ENCODE peak calls at places on chromosomes 4 and X, in five cellular contexts. One of them, this sample, is unnamed.

GRCh38 chr4:2982012-2982411 is 18.6 kb downstream of the GRK4 start:
- DNase-seq in A549: no peak
- DNase-seq in ovary: no peak
- DNase-seq in K562: no peak
- DNase-seq in GM12878: no peak
- DNase-seq in this sample: no peak

GRCh38 chr4:2939383-2940243 is 23.6 kb downstream of the NOP14 start:
- DNase-seq in A549: no peak
- DNase-seq in ovary: peak; percentile 19
- DNase-seq in K562: no peak
- DNase-seq in GM12878: no peak
- DNase-seq in this sample: peak; percentile 19

GRCh38 chr4:116489739-116490138 is 595.6 kb downstream of the TRAM1L1 start:
- DNase-seq in A549: no peak
- DNase-seq in ovary: no peak
- DNase-seq in K562: no peak
- DNase-seq in GM12878: no peak
- DNase-seq in this sample: no peak

GRCh38 chr4:185040523-185040922 is 22.2 kb downstream of the HELT start:
- DNase-seq in A549: no peak
- DNase-seq in ovary: no peak
- DNase-seq in K562: no peak
- DNase-seq in GM12878: no peak
- DNase-seq in this sample: no peak

GRCh38 chr4:8195841-8196460 is 3.1 kb upstream of the SH3TC1 start:
- DNase-seq in A549: no peak
- DNase-seq in ovary: no peak
- DNase-seq in K562: no peak
- DNase-seq in GM12878: no peak
- DNase-seq in this sample: peak; percentile 60

GRCh38 chr4:55791666-55792065 is 27.9 kb upstream of the EXOC1L start:
- DNase-seq in A549: no peak
- DNase-seq in ovary: no peak
- DNase-seq in K562: no peak
- DNase-seq in GM12878: no peak
- DNase-seq in this sample: no peak

GRCh38 chr4:83771113-83771705 is 235.3 kb downstream of the GPAT3 start:
- DNase-seq in A549: peak; percentile 53
- DNase-seq in ovary: no peak
- DNase-seq in K562: peak; percentile 28
- DNase-seq in GM12878: no peak
- DNase-seq in this sample: peak; percentile 45

GRCh38 chr4:181479145-181479544 is 764.1 kb upstream of the TENM3 start:
- DNase-seq in A549: no peak
- DNase-seq in ovary: no peak
- DNase-seq in K562: no peak
- DNase-seq in GM12878: no peak
- DNase-seq in this sample: no peak

GRCh38 chrX:51608071-51608470 is 10.6 kb downstream of the CENPVL3 start:
- DNase-seq in A549: no peak
- DNase-seq in ovary: no peak
- DNase-seq in K562: no peak
- DNase-seq in GM12878: no peak
- DNase-seq in this sample: no peak

GRCh38 chrX:26952213-26952612 is 510.9 kb downstream of the PPP4R3C start:
- DNase-seq in A549: no peak
- DNase-seq in ovary: no peak
- DNase-seq in K562: no peak
- DNase-seq in GM12878: no peak
- DNase-seq in this sample: no peak

GRCh38 chr4:153233761-153234371 is 29.6 kb downstream of the TRIM2 start:
- DNase-seq in A549: peak; percentile 28
- DNase-seq in ovary: peak; percentile 51
- DNase-seq in K562: no peak
- DNase-seq in GM12878: no peak
- DNase-seq in this sample: peak; percentile 49

GRCh38 chr4:108156391-108156790 is 12.3 kb downstream of the LEF1 start:
- DNase-seq in A549: no peak
- DNase-seq in ovary: no peak
- DNase-seq in K562: no peak
- DNase-seq in GM12878: no peak
- DNase-seq in this sample: no peak

GRCh38 chrX:53476371-53476770 is 42.2 kb upstream of the HSD17B10 start:
- DNase-seq in A549: no peak
- DNase-seq in ovary: no peak
- DNase-seq in K562: no peak
- DNase-seq in GM12878: no peak
- DNase-seq in this sample: no peak

GRCh38 chr4:155530290-155530689 is 136.4 kb upstream of the GUCY1A1 start:
- DNase-seq in A549: no peak
- DNase-seq in ovary: no peak
- DNase-seq in K562: no peak
- DNase-seq in GM12878: no peak
- DNase-seq in this sample: no peak

GRCh38 chr4:2767705-2768074 is 11.6 kb upstream of the TNIP2 start:
- DNase-seq in A549: no peak
- DNase-seq in ovary: no peak
- DNase-seq in K562: no peak
- DNase-seq in GM12878: no peak
- DNase-seq in this sample: no peak

GRCh38 chrX:20742106-20742505 is 475.4 kb upstream of the RPS6KA3 start:
- DNase-seq in A549: no peak
- DNase-seq in ovary: no peak
- DNase-seq in K562: no peak
- DNase-seq in GM12878: no peak
- DNase-seq in this sample: no peak

GRCh38 chr4:169070895-169071218 is 60.8 kb upstream of the CBR4 start:
- DNase-seq in A549: peak; percentile 41
- DNase-seq in ovary: no peak
- DNase-seq in K562: no peak
- DNase-seq in GM12878: no peak
- DNase-seq in this sample: peak; percentile 72

GRCh38 chrX:56726609-56727008 is 2.4 kb upstream of the NBDY start:
- DNase-seq in A549: peak; percentile 24
- DNase-seq in ovary: no peak
- DNase-seq in K562: peak; percentile 11
- DNase-seq in GM12878: no peak
- DNase-seq in this sample: no peak

GRCh38 chr4:15894393-15894792 is 44.1 kb downstream of the FGFBP1 start:
- DNase-seq in A549: no peak
- DNase-seq in ovary: no peak
- DNase-seq in K562: no peak
- DNase-seq in GM12878: no peak
- DNase-seq in this sample: no peak

GRCh38 chr4:180532691-180533090 is 1710.5 kb upstream of the TENM3 start:
- DNase-seq in A549: no peak
- DNase-seq in ovary: no peak
- DNase-seq in K562: no peak
- DNase-seq in GM12878: no peak
- DNase-seq in this sample: no peak

GRCh38 chr4:35934370-35934981 is 309.8 kb downstream of the ARAP2 start:
- DNase-seq in A549: no peak
- DNase-seq in ovary: no peak
- DNase-seq in K562: peak; percentile 4
- DNase-seq in GM12878: peak; percentile 21
- DNase-seq in this sample: no peak

GRCh38 chr4:100895572-100896197 is 377.9 kb upstream of the EMCN start:
- DNase-seq in A549: no peak
- DNase-seq in ovary: no peak
- DNase-seq in K562: no peak
- DNase-seq in GM12878: peak; percentile 19
- DNase-seq in this sample: no peak
- H3K27ac ChIP-seq in A549: no peak overlapping the region
- H3K27ac ChIP-seq in ovary: no peak overlapping the region
- H3K27ac ChIP-seq in K562: no peak overlapping the region
- H3K27ac ChIP-seq in GM12878: no peak overlapping the region
- H3K27ac ChIP-seq in this sample: no peak overlapping the region

DNA sequence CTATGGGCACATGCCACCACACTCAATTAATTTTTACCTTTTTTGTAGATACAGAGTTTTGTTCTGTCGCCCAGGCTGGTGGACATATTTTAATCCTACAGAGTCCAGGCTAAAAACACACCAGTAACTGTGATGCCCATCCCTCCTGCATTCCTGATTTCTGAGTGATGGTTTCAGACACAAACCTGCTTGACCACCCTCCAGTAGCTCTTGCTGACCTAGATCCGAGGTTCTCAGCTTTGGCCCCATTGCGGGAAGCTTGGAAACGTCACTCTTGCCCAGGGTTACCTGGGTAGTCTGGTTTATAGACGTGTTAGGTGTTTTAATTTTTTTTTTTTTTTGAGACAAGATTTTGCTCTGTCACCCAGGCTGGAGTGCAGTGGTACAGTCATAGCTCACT is 7.5 kb downstream of the CD99 start:
- DNase-seq in A549: no peak
- DNase-seq in ovary: no peak
- DNase-seq in K562: no peak
- DNase-seq in GM12878: no peak
- DNase-seq in this sample: no peak
- TF ChIP-seq EP300 in A549: no peak
- TF ChIP-seq EP300 in ovary: no peak
- TF ChIP-seq EP300 in K562: no peak
- TF ChIP-seq EP300 in GM12878: no peak
- TF ChIP-seq EP300 in this sample: no peak

DNA sequence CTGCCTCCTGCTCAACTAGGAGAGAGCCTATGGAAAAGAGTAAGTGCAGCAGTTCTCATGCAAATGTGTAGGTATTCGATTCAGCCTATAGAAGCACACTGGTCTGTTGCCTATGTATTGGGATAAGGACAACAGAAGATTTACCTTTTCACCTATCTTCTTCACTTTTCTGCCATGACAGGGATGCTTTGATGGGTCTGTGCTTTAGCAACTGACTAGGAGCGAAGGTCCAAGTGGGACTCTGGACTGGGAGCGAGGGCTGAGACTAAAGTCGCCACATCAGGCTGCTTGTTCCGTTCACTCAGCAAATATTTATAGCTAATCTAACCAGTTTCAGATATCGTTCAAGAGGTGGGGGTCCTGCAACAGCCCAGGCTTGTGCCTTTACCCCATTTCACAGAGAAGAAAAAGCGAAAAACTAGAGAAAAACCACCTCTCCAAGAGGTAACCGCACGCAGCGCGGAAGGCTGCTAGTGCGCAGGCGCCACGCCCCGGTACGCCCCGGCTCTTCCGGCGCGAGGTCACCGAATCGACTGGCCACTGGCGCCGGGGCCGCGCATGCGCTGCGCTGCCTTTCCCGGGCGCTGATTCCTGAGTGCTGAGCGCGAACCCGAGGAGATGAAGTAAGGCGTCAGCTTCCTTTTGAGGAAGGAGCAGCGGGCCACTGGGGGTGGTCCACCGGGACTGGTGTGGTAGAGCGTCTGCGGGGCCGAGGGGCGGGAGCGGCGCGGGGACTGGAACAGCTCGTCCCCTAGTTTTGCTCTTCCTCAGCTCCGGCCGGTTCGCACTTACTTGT is at the start of gene RBMX2:
- DNase-seq in A549: peak; percentile 88
- DNase-seq in ovary: peak; percentile 71
- DNase-seq in K562: peak; percentile 96
- DNase-seq in GM12878: peak; percentile 17
- DNase-seq in this sample: peak; percentile 77
- TF ChIP-seq POLR2A in A549: peak; percentile 69
- TF ChIP-seq POLR2A in ovary: peak; percentile 38
- TF ChIP-seq POLR2A in K562: peak; percentile 88
- TF ChIP-seq POLR2A in GM12878: peak; percentile 72
- TF ChIP-seq POLR2A in this sample: no peak

GRCh38 chr4:98509641-98510170 is 148.7 kb downstream of the TSPAN5 start:
- DNase-seq in A549: no peak
- DNase-seq in ovary: no peak
- DNase-seq in K562: no peak
- DNase-seq in GM12878: no peak
- DNase-seq in this sample: no peak

GRCh38 chr4:98512918-98513317 is 145.5 kb downstream of the TSPAN5 start:
- DNase-seq in A549: no peak
- DNase-seq in ovary: no peak
- DNase-seq in K562: no peak
- DNase-seq in GM12878: no peak
- DNase-seq in this sample: no peak

GRCh38 chr4:98510340-98510739 is 148.1 kb downstream of the TSPAN5 start:
- DNase-seq in A549: no peak
- DNase-seq in ovary: no peak
- DNase-seq in K562: no peak
- DNase-seq in GM12878: no peak
- DNase-seq in this sample: no peak

GRCh38 chr4:98508825-98509539 is 149.4 kb downstream of the TSPAN5 start:
- DNase-seq in A549: no peak
- DNase-seq in ovary: no peak
- DNase-seq in K562: no peak
- DNase-seq in GM12878: no peak
- DNase-seq in this sample: no peak

DNA sequence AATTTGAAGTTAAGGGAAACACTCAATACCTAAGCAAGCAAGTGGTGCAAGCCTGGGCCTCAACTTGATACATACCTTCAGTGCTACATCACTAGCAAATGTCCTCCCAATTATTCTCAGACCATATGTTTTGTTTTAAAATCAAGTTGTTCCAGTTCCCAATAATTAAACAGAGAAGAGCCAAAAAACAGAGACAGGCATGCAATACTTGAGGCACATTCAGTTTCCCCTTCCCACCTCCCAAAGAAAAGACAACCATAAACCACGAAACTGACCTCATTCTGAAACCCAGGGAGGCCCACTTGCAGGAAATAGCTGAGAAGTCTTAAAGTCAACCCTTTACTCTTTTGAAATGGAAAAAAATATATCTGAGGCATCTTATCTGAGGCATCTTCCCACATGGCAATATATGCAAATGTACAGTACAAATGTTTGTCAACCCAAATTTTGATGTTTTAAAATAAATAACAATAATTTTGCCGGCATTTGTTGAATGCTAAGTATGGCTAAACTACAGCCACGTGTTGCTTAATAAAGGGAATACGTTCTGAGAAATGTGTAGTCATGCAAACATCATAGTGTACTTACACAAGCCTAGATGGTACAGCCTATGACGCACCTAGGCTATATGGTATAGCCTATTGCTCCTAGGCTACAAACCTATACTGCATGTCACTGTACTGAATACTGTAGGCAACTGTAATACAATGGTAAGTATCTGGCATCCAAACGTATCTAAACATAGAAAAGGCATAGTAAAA is 147.5 kb downstream of the TSPAN5 start:
- DNase-seq in A549: no peak
- DNase-seq in ovary: no peak
- DNase-seq in K562: no peak
- DNase-seq in GM12878: no peak
- DNase-seq in this sample: no peak
- H3K27ac ChIP-seq in A549: no peak overlapping the region
- H3K27ac ChIP-seq in ovary: no peak overlapping the region
- H3K27ac ChIP-seq in K562: no peak overlapping the region
- H3K27ac ChIP-seq in GM12878: no peak overlapping the region
- H3K27ac ChIP-seq in this sample: no peak overlapping the region

DNA sequence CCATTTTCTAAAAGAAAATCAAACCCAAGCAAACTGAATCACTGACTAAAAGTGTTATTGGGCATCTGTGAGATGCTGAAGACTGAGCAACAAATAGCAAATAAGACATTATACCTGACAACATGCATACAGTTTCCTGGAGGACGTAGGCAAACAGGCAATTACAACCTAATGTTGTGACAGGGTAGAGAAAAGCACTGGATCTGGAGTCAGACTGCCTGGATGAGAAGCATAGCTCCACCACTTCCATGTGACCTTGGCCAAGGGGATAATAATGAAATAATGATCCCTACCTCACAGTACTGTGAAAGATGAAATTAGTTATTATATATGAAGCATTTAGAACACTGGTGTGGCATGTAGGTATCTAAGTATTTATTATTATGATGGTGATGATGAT is 2.7 kb downstream of the SPINK2 start:
- DNase-seq in A549: no peak
- DNase-seq in ovary: no peak
- DNase-seq in K562: no peak
- DNase-seq in GM12878: no peak
- DNase-seq in this sample: no peak
- TF ChIP-seq EP300 in A549: no peak
- TF ChIP-seq EP300 in ovary: no peak
- TF ChIP-seq EP300 in K562: no peak
- TF ChIP-seq EP300 in GM12878: no peak
- TF ChIP-seq EP300 in this sample: no peak